ENCODE peak calls at places on chromosomes 5 and 9, in seven cellular contexts. L is AG08396, A is adipocyte, K is anterior cingulate cortex, Q is neural progenitor cell, C is endothelial cell, E is posterior cingulate gyrus. V is an unnamed sample.

GRCh38 chr5:75574791-75575190 is 36.5 kb upstream of the ANKDD1B start:
- DNase-seq in L (no peak), A (peak), K (no peak), Q (no peak), C (no peak), E (no peak), V (no peak)

GRCh38 chr5:133952729-133953567 is 15.5 kb downstream of the C5orf15 start:
- DNase-seq in L (peak), A (peak), K (no peak), Q (no peak), C (no peak), E (no peak), V (no peak)

GRCh38 chr5:78766412-78766762 is 117.8 kb upstream of the LHFPL2 start:
- DNase-seq in L (no peak), A (no peak), K (no peak), Q (no peak), C (no peak), E (no peak), V (no peak)

GRCh38 chr5:124330595-124330994 is 415.8 kb downstream of the ZNF608 start:
- DNase-seq in L (no peak), A (no peak), K (no peak), Q (no peak), C (no peak), E (no peak), V (no peak)

GRCh38 chr9:75378036-75378435 is 289.7 kb downstream of the OSTF1 start:
- DNase-seq in L (no peak), A (no peak), K (no peak), Q (no peak), C (no peak), E (no peak), V (peak)

GRCh38 chr9:83722726-83723495 is 15.2 kb upstream of the UBQLN1 start:
- DNase-seq in L (no peak), A (no peak), K (no peak), Q (no peak), C (no peak), E (no peak), V (no peak)

GRCh38 chr5:154770111-154770510 is 14.9 kb downstream of the LARP1 start:
- DNase-seq in L (no peak), A (no peak), K (no peak), Q (no peak), C (no peak), E (no peak), V (no peak)

GRCh38 chr5:177310757-177311173 is 933 bp downstream of the MXD3 start:
- DNase-seq in L (no peak), A (no peak), K (no peak), Q (peak), C (peak), E (no peak), V (peak)

GRCh38 chr5:51156838-51157237 is 226.4 kb upstream of the ISL1 start:
- DNase-seq in L (no peak), A (no peak), K (no peak), Q (peak), C (peak), E (no peak), V (no peak)

GRCh38 chr9:79134654-79135053 is 437.1 kb upstream of the TLE4 start:
- DNase-seq in L (no peak), A (no peak), K (no peak), Q (peak), C (peak), E (no peak), V (no peak)

GRCh38 chr9:13078164-13078563 is 201.3 kb downstream of the MPDZ start:
- DNase-seq in L (no peak), A (no peak), K (no peak), Q (no peak), C (no peak), E (no peak), V (no peak)

GRCh38 chr5:2709996-2710689 is 41.3 kb downstream of the IRX2 start:
- DNase-seq in L (no peak), A (no peak), K (no peak), Q (no peak), C (no peak), E (peak), V (no peak)

GRCh38 chr9:94720846-94721549 is 5.5 kb upstream of the AOPEP start:
- DNase-seq in L (no peak), A (no peak), K (no peak), Q (no peak), C (no peak), E (no peak), V (no peak)

GRCh38 chr5:54518146-54519082 is 855 bp downstream of the SNX18 start:
- DNase-seq in L (peak), A (peak), K (peak), Q (peak), C (peak), E (peak), V (peak)

GRCh38 chr5:179608131-179608581 is 15.3 kb downstream of the HNRNPH1 start:
- DNase-seq in L (no peak), A (no peak), K (no peak), Q (no peak), C (no peak), E (peak), V (peak)

GRCh38 chr9:128847803-128848202 is 18.2 kb upstream of the SPOUT1 start:
- DNase-seq in L (no peak), A (no peak), K (no peak), Q (no peak), C (no peak), E (no peak), V (no peak)

GRCh38 chr5:52269853-52270252 is 517.9 kb upstream of the ITGA1 start:
- DNase-seq in L (no peak), A (peak), K (no peak), Q (no peak), C (no peak), E (no peak), V (no peak)

GRCh38 chr9:85900504-85901201 is 40.3 kb upstream of the NAA35 start:
- DNase-seq in L (peak), A (peak), K (no peak), Q (peak), C (peak), E (no peak), V (no peak)

GRCh38 chr5:169185626-169186025 is 115.3 kb downstream of the SLIT3 start:
- DNase-seq in L (no peak), A (peak), K (no peak), Q (no peak), C (no peak), E (no peak), V (no peak)

GRCh38 chr9:136399176-136400037 is 563 bp downstream of the SNAPC4 start:
- DNase-seq in L (peak), A (peak), K (no peak), Q (peak), C (peak), E (no peak), V (no peak)

GRCh38 chr9:105295986-105296385 is 51.5 kb downstream of the SLC44A1 start:
- DNase-seq in L (no peak), A (peak), K (no peak), Q (peak), C (no peak), E (no peak), V (no peak)

GRCh38 chr5:18141260-18141659 is 507.0 kb downstream of the TAF11L14 start:
- DNase-seq in L (no peak), A (no peak), K (no peak), Q (no peak), C (no peak), E (no peak), V (no peak)

GRCh38 chr9:70411141-70411929 is 3.1 kb downstream of the KLF9 start:
- DNase-seq in L (peak), A (peak), K (peak), Q (peak), C (no peak), E (peak), V (peak)

GRCh38 chr5:171827162-171827561 is 41.5 kb downstream of the SMIM23 start:
- DNase-seq in L (no peak), A (no peak), K (no peak), Q (no peak), C (no peak), E (no peak), V (no peak)

GRCh38 chr5:81265101-81265500 is 32.0 kb downstream of the CKMT2 start:
- DNase-seq in L (peak), A (peak), K (no peak), Q (no peak), C (no peak), E (no peak), V (no peak)

GRCh38 chr5:3317051-3317795 is 278.4 kb upstream of the IRX1 start:
- DNase-seq in L (no peak), A (no peak), K (no peak), Q (no peak), C (no peak), E (no peak), V (no peak)